ENCODE peak calls at places on chromosome 11, in four cellular contexts. I is aorta, N is H9, S is tibial nerve. C is an unnamed sample.

GRCh38 chr11:96713301-96713700 is 323.5 kb downstream of the JRKL start:
- DNase-seq in I (no peak), N (no peak), S (no peak), C (no peak)

GRCh38 chr11:27011560-27012253 is 17.8 kb downstream of the FIBIN start:
- DNase-seq in I (no peak), N (no peak), S (no peak), C (no peak)

GRCh38 chr11:94521684-94522083 is 9.4 kb downstream of the C11orf97 start:
- DNase-seq in I (no peak), N (peak; percentile 30), S (no peak), C (no peak)

GRCh38 chr11:71979582-71979981 is 19.1 kb upstream of the IL18BP start:
- DNase-seq in I (no peak), N (no peak), S (no peak), C (no peak)

GRCh38 chr11:65223031-65223430 is 38.7 kb upstream of the POLA2 start:
- DNase-seq in I (no peak), N (no peak), S (no peak), C (no peak)

GRCh38 chr11:71080239-71081097 is 171.9 kb downstream of the SHANK2 start:
- DNase-seq in I (no peak), N (peak; percentile 80), S (peak; percentile 61), C (peak; percentile 24)

GRCh38 chr11:113647108-113647507 is 59.0 kb downstream of the TMPRSS5 start:
- DNase-seq in I (no peak), N (no peak), S (no peak), C (no peak)

GRCh38 chr11:72378704-72379383 is 55.5 kb downstream of the CLPB start:
- DNase-seq in I (peak; percentile 82), N (no peak), S (peak; percentile 34), C (no peak)

GRCh38 chr11:61369372-61370348 is 7.5 kb downstream of the TMEM138 start:
- DNase-seq in I (no peak), N (no peak), S (peak; percentile 42), C (no peak)

GRCh38 chr11:69295995-69296889 is 2.3 kb downstream of the MYEOV start:
- DNase-seq in I (no peak), N (no peak), S (no peak), C (no peak)

GRCh38 chr11:86160546-86161149 is 83.9 kb upstream of the EED start:
- DNase-seq in I (no peak), N (no peak), S (no peak), C (no peak)

GRCh38 chr11:36377759-36378553 is 81.9 kb downstream of the PRR5L start:
- DNase-seq in I (no peak), N (no peak), S (no peak), C (no peak)

GRCh38 chr11:69721061-69721460 is 17.2 kb upstream of the FGF19 start:
- DNase-seq in I (no peak), N (no peak), S (no peak), C (no peak)

GRCh38 chr11:6406370-6406769 is 12.5 kb downstream of the APBB1 start:
- DNase-seq in I (no peak), N (no peak), S (no peak), C (no peak)

GRCh38 chr11:120337896-120338840 is 2.0 kb downstream of the ARHGEF12 start:
- DNase-seq in I (no peak), N (no peak), S (no peak), C (no peak)

GRCh38 chr11:121810291-121810690 is 305.7 kb downstream of the BLID start:
- DNase-seq in I (no peak), N (no peak), S (no peak), C (no peak)

GRCh38 chr11:47587733-47588326 is 1.4 kb downstream of the FAM180B start:
- DNase-seq in I (peak; percentile 80), N (no peak), S (peak; percentile 43), C (no peak)

GRCh38 chr11:15212876-15213275 is 98.2 kb downstream of the INSC start:
- DNase-seq in I (no peak), N (no peak), S (no peak), C (no peak)

GRCh38 chr11:16987205-16987568 is 27.0 kb downstream of the PLEKHA7 start:
- DNase-seq in I (no peak), N (peak; percentile 73), S (no peak), C (no peak)

GRCh38 chr11:63445720-63446119 is 45.2 kb downstream of the PLAAT5 start:
- DNase-seq in I (no peak), N (no peak), S (no peak), C (no peak)

GRCh38 chr11:69218946-69219720 is 63.4 kb downstream of the SMIM38 start:
- DNase-seq in I (no peak), N (peak; percentile 8), S (no peak), C (no peak)

GRCh38 chr11:97000481-97000880 is 610.7 kb downstream of the JRKL start:
- DNase-seq in I (no peak), N (no peak), S (no peak), C (no peak)

GRCh38 chr11:92396133-92396532 is 171.5 kb downstream of the FAT3 start:
- DNase-seq in I (no peak), N (no peak), S (no peak), C (no peak)

GRCh38 chr11:74870485-74870884 is 78.4 kb downstream of the XRRA1 start:
- DNase-seq in I (no peak), N (no peak), S (no peak), C (no peak)

GRCh38 chr11:47403571-47403970 is 4.8 kb upstream of the SLC39A13 start:
- DNase-seq in I (no peak), N (no peak), S (no peak), C (no peak)

GRCh38 chr11:96314326-96315050 is 28.5 kb downstream of the MAML2 start:
- DNase-seq in I (no peak), N (no peak), S (no peak), C (no peak)

GRCh38 chr11:112963368-112963955 is 2.2 kb downstream of the NCAM1 start:
- DNase-seq in I (no peak), N (no peak), S (no peak), C (no peak)

GRCh38 chr11:113789675-113790320 is 10.2 kb downstream of the CLDN25 start:
- DNase-seq in I (no peak), N (peak; percentile 33), S (no peak), C (no peak)

GRCh38 chr11:83454674-83455073 is 168.5 kb upstream of the CCDC90B start:
- DNase-seq in I (no peak), N (no peak), S (no peak), C (no peak)

GRCh38 chr11:35725880-35726279 is 63.3 kb downstream of the TRIM44 start:
- DNase-seq in I (no peak), N (no peak), S (no peak), C (no peak)

GRCh38 chr11:70145025-70145529 is 58.0 kb upstream of the FADD start:
- DNase-seq in I (no peak), N (no peak), S (no peak), C (no peak)

GRCh38 chr11:18397921-18398320 is 3.6 kb downstream of the LDHA start:
- DNase-seq in I (no peak), N (no peak), S (no peak), C (no peak)
- H3K27ac ChIP-seq in I (no peak overlapping the region), N (no peak overlapping the region), S (no peak overlapping the region), C (no peak overlapping the region)

DNA sequence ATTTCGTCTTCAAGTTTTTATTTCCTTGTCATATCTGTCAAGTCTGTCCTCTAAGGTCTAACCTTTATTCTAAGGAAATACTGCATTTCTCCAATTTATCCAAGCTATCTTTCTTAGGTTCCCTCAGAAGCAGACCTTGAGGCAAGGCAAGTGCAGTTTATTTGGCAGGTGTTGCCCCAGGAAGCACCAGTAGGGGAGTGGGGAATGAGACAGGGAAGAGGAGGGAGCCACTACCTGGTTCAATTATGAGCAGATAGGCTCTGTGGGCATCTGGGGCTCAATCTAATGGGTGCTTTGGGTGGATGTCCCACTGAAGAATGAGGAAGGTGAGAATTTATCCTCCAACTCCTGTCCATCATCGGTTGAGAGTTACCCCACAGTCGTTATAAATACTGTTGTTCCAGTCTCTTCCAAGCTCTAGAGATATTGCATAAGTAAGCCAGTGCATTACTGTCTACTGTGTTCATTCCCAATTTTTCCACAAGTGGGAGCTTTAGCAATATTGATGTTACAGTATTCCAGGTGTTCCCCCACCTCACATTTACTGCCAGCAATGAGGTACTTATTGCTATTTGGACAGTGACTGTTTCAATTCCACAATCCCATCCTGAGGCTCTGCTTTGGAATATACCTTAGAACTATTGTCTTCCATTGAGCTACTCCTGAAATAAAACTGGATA is 154.9 kb upstream of the CEP126 start:
- DNase-seq in I (no peak), N (no peak), S (no peak), C (no peak)
- H3K27ac ChIP-seq in I (no peak overlapping the region), N (no peak overlapping the region), S (no peak overlapping the region), C (no peak overlapping the region)

GRCh38 chr11:57499413-57499982 is 16.0 kb downstream of the SLC43A1 start:
- DNase-seq in I (peak; percentile 98), N (peak; percentile 99), S (peak; percentile 97), C (peak; percentile 92)
- H3K27ac ChIP-seq in I (peak overlapping the region; percentile 64), N (no peak overlapping the region), S (peak overlapping the region; percentile 66), C (peak overlapping the region; percentile 78)

DNA sequence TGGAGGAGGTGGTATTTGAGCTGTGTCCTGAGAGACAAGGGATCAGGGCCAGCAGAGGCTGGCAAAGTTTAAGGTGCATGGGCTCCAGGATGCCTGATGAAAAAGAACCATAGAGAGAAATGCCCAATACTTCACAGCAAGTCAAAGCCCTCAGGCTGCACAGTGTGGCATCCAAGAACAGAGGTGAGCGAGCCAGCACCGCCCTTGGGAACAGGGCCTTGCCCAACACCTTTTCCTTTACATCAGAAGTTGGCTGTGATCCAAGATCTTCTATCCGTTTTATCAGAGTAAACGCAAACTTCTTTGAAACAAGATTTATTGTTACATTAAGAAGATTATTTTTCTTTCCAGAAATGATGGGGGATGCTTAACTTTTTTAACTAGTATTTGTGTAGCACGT is 1.4 kb downstream of the B3GNT6 start:
- DNase-seq in I (no peak), N (no peak), S (no peak), C (no peak)
- H3K27ac ChIP-seq in I (no peak overlapping the region), N (no peak overlapping the region), S (no peak overlapping the region), C (no peak overlapping the region)

GRCh38 chr11:118415051-118415738 is 13.8 kb downstream of the ATP5MG start:
- DNase-seq in I (no peak), N (no peak), S (no peak), C (no peak)
- H3K27ac ChIP-seq in I (no peak overlapping the region), N (peak overlapping the region; percentile 44), S (no peak overlapping the region), C (no peak overlapping the region)

DNA sequence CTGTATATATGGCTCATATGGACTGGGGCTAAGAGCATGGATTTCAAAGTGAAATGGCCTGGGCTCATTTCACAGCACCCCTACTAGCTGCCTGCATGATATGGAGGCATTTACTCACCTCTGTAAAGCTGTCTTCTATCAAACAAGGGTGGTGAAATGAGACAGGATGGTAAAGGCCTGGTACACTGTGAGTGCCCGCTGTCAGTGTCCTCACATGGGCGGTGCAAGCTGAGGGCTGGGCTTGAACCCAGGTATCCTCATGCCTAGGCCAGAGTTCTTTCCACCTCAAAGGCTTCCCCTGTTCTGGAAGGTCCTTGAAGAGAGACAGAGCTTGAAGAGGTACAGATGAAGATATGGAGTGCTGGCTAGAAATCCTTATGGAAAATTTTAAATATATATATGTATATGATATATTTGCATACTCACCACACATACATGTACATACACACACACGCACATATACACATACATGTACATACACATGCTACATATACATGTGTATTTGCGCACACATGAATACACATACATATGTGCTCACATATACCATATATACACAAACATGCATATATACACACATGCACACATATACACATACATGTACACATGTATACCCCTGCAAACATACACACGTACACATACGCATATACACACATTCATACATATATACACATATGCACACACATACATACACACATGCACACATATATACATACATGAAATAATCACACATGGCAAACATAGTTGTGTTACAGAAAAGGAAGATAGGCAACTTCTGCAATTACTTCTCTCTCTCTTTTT is 44.7 kb downstream of the MICAL2 start:
- DNase-seq in I (no peak), N (no peak), S (no peak), C (no peak)
- H3K27ac ChIP-seq in I (peak overlapping the region; percentile 73), N (no peak overlapping the region), S (no peak overlapping the region), C (no peak overlapping the region)

GRCh38 chr11:129740877-129741276 is 74.8 kb upstream of the TMEM45B start:
- DNase-seq in I (no peak), N (no peak), S (no peak), C (no peak)
- H3K27ac ChIP-seq in I (no peak overlapping the region), N (no peak overlapping the region), S (no peak overlapping the region), C (no peak overlapping the region)